ENCODE peak calls at places on chromosomes 5 and 9, in nine cellular contexts. One of them, this sample, is unnamed.

GRCh38 chr9:470795-471194 is 256.1 kb downstream of the DOCK8 start:
- DNase-seq in mesendoderm: no peak
- DNase-seq in Peyer's patch: no peak
- DNase-seq in naive thymus-derived CD4-positive, alpha-beta T cell: no peak
- DNase-seq in retinal pigment epithelial cell: no peak
- DNase-seq in A549: no peak
- DNase-seq in prostate gland: no peak
- DNase-seq in AG09309: no peak
- DNase-seq in CD8-positive, alpha-beta T cell: no peak
- DNase-seq in this sample: no peak

GRCh38 chr9:106897223-106897622 is 34.3 kb downstream of the ZNF462 start:
- DNase-seq in mesendoderm: no peak
- DNase-seq in Peyer's patch: no peak
- DNase-seq in naive thymus-derived CD4-positive, alpha-beta T cell: no peak
- DNase-seq in retinal pigment epithelial cell: no peak
- DNase-seq in A549: no peak
- DNase-seq in prostate gland: no peak
- DNase-seq in AG09309: no peak
- DNase-seq in CD8-positive, alpha-beta T cell: no peak
- DNase-seq in this sample: no peak

GRCh38 chr9:135198144-135198543 is 110.7 kb downstream of the OLFM1 start:
- DNase-seq in mesendoderm: no peak
- DNase-seq in Peyer's patch: no peak
- DNase-seq in naive thymus-derived CD4-positive, alpha-beta T cell: no peak
- DNase-seq in retinal pigment epithelial cell: no peak
- DNase-seq in A549: no peak
- DNase-seq in prostate gland: no peak
- DNase-seq in AG09309: no peak
- DNase-seq in CD8-positive, alpha-beta T cell: no peak
- DNase-seq in this sample: no peak

GRCh38 chr9:27165670-27166069 is 56.6 kb downstream of the TEK start:
- DNase-seq in mesendoderm: peak
- DNase-seq in Peyer's patch: no peak
- DNase-seq in naive thymus-derived CD4-positive, alpha-beta T cell: no peak
- DNase-seq in retinal pigment epithelial cell: no peak
- DNase-seq in A549: no peak
- DNase-seq in prostate gland: no peak
- DNase-seq in AG09309: no peak
- DNase-seq in CD8-positive, alpha-beta T cell: no peak
- DNase-seq in this sample: no peak

GRCh38 chr9:95077053-95077765 is 240.3 kb downstream of the FANCC start:
- DNase-seq in mesendoderm: no peak
- DNase-seq in Peyer's patch: no peak
- DNase-seq in naive thymus-derived CD4-positive, alpha-beta T cell: no peak
- DNase-seq in retinal pigment epithelial cell: no peak
- DNase-seq in A549: no peak
- DNase-seq in prostate gland: no peak
- DNase-seq in AG09309: no peak
- DNase-seq in CD8-positive, alpha-beta T cell: no peak
- DNase-seq in this sample: no peak

GRCh38 chr5:133400120-133400519 is 212.2 kb downstream of the FSTL4 start:
- DNase-seq in mesendoderm: no peak
- DNase-seq in Peyer's patch: no peak
- DNase-seq in naive thymus-derived CD4-positive, alpha-beta T cell: no peak
- DNase-seq in retinal pigment epithelial cell: no peak
- DNase-seq in A549: no peak
- DNase-seq in prostate gland: no peak
- DNase-seq in AG09309: no peak
- DNase-seq in CD8-positive, alpha-beta T cell: no peak
- DNase-seq in this sample: peak

GRCh38 chr5:142125378-142125777 is 16.8 kb downstream of the NDFIP1 start:
- DNase-seq in mesendoderm: no peak
- DNase-seq in Peyer's patch: no peak
- DNase-seq in naive thymus-derived CD4-positive, alpha-beta T cell: no peak
- DNase-seq in retinal pigment epithelial cell: no peak
- DNase-seq in A549: no peak
- DNase-seq in prostate gland: no peak
- DNase-seq in AG09309: no peak
- DNase-seq in CD8-positive, alpha-beta T cell: no peak
- DNase-seq in this sample: no peak

GRCh38 chr5:107389130-107389553 is 281.6 kb downstream of the EFNA5 start:
- DNase-seq in mesendoderm: no peak
- DNase-seq in Peyer's patch: peak
- DNase-seq in naive thymus-derived CD4-positive, alpha-beta T cell: no peak
- DNase-seq in retinal pigment epithelial cell: no peak
- DNase-seq in A549: no peak
- DNase-seq in prostate gland: no peak
- DNase-seq in AG09309: no peak
- DNase-seq in CD8-positive, alpha-beta T cell: peak
- DNase-seq in this sample: no peak

GRCh38 chr5:107772418-107773310 is 101.9 kb upstream of the EFNA5 start:
- DNase-seq in mesendoderm: peak
- DNase-seq in Peyer's patch: no peak
- DNase-seq in naive thymus-derived CD4-positive, alpha-beta T cell: no peak
- DNase-seq in retinal pigment epithelial cell: no peak
- DNase-seq in A549: no peak
- DNase-seq in prostate gland: no peak
- DNase-seq in AG09309: no peak
- DNase-seq in CD8-positive, alpha-beta T cell: no peak
- DNase-seq in this sample: no peak

GRCh38 chr9:137456864-137457405 is 2.2 kb downstream of the NSMF start:
- DNase-seq in mesendoderm: no peak
- DNase-seq in Peyer's patch: no peak
- DNase-seq in naive thymus-derived CD4-positive, alpha-beta T cell: no peak
- DNase-seq in retinal pigment epithelial cell: no peak
- DNase-seq in A549: no peak
- DNase-seq in prostate gland: no peak
- DNase-seq in AG09309: no peak
- DNase-seq in CD8-positive, alpha-beta T cell: no peak
- DNase-seq in this sample: no peak
- H3K4me3 ChIP-seq in mesendoderm: no peak
- H3K4me3 ChIP-seq in Peyer's patch: no peak
- H3K4me3 ChIP-seq in naive thymus-derived CD4-positive, alpha-beta T cell: no peak
- H3K4me3 ChIP-seq in retinal pigment epithelial cell: no peak
- H3K4me3 ChIP-seq in A549: no peak
- H3K4me3 ChIP-seq in prostate gland: no peak
- H3K4me3 ChIP-seq in AG09309: no peak
- H3K4me3 ChIP-seq in CD8-positive, alpha-beta T cell: no peak
- H3K4me3 ChIP-seq in this sample: no peak

GRCh38 chr9:133200631-133201030 is 8.4 kb downstream of the OBP2B start:
- DNase-seq in mesendoderm: no peak
- DNase-seq in Peyer's patch: no peak
- DNase-seq in naive thymus-derived CD4-positive, alpha-beta T cell: no peak
- DNase-seq in retinal pigment epithelial cell: no peak
- DNase-seq in A549: no peak
- DNase-seq in prostate gland: no peak
- DNase-seq in AG09309: no peak
- DNase-seq in CD8-positive, alpha-beta T cell: no peak
- DNase-seq in this sample: no peak

GRCh38 chr9:133201424-133202144 is 7.5 kb downstream of the OBP2B start:
- DNase-seq in mesendoderm: no peak
- DNase-seq in Peyer's patch: no peak
- DNase-seq in naive thymus-derived CD4-positive, alpha-beta T cell: no peak
- DNase-seq in retinal pigment epithelial cell: peak
- DNase-seq in A549: no peak
- DNase-seq in prostate gland: no peak
- DNase-seq in AG09309: no peak
- DNase-seq in CD8-positive, alpha-beta T cell: no peak
- DNase-seq in this sample: no peak

GRCh38 chr9:133202145-133202513 is 6.9 kb downstream of the OBP2B start:
- DNase-seq in mesendoderm: no peak
- DNase-seq in Peyer's patch: no peak
- DNase-seq in naive thymus-derived CD4-positive, alpha-beta T cell: no peak
- DNase-seq in retinal pigment epithelial cell: no peak
- DNase-seq in A549: no peak
- DNase-seq in prostate gland: no peak
- DNase-seq in AG09309: no peak
- DNase-seq in CD8-positive, alpha-beta T cell: no peak
- DNase-seq in this sample: no peak

GRCh38 chr9:133202688-133203453 is 6.2 kb downstream of the OBP2B start:
- DNase-seq in mesendoderm: no peak
- DNase-seq in Peyer's patch: no peak
- DNase-seq in naive thymus-derived CD4-positive, alpha-beta T cell: no peak
- DNase-seq in retinal pigment epithelial cell: no peak
- DNase-seq in A549: no peak
- DNase-seq in prostate gland: no peak
- DNase-seq in AG09309: no peak
- DNase-seq in CD8-positive, alpha-beta T cell: no peak
- DNase-seq in this sample: no peak

GRCh38 chr9:133199648-133200321 is 9.3 kb downstream of the OBP2B start:
- DNase-seq in mesendoderm: peak
- DNase-seq in Peyer's patch: no peak
- DNase-seq in naive thymus-derived CD4-positive, alpha-beta T cell: no peak
- DNase-seq in retinal pigment epithelial cell: no peak
- DNase-seq in A549: no peak
- DNase-seq in prostate gland: no peak
- DNase-seq in AG09309: no peak
- DNase-seq in CD8-positive, alpha-beta T cell: no peak
- DNase-seq in this sample: no peak
- H3K4me3 ChIP-seq in mesendoderm: no peak
- H3K4me3 ChIP-seq in Peyer's patch: peak
- H3K4me3 ChIP-seq in naive thymus-derived CD4-positive, alpha-beta T cell: no peak
- H3K4me3 ChIP-seq in retinal pigment epithelial cell: no peak
- H3K4me3 ChIP-seq in A549: no peak
- H3K4me3 ChIP-seq in prostate gland: peak
- H3K4me3 ChIP-seq in AG09309: no peak
- H3K4me3 ChIP-seq in CD8-positive, alpha-beta T cell: no peak
- H3K4me3 ChIP-seq in this sample: peak

DNA sequence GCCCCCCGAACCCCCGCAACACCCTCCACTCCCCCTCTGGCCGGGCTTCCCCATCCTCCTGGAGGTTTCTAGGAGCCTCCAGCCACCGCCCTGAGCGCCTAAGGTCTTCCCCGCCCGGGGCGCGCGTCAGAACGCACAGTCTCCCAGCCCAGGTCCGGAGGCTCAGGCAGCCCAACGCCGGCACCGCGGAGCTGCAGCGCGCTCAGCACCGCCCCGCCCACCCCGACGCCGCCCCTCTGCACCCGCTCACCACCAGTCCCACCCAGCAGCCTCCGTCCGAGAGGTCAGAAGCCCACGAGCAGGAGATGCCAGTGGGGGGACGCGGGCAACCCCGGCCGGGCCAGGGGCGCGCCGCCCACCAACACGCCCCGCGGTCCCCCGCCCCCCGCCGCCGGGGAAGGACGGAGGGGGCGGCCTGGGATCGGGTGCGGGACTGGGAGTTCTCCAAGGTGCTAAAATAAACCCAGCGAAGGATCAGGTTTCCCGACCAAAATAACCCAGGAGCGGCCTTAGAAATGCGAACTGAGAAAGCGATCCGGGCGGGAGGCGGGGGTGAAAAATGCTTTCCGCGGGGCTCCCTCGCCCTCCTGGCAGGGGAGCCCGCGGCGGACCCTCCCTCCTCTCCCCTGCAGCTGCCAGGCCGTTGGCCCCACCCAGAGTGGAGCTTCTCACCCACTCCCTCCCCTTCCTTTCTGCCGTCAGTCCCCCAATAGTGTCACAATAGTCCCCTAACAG is 6.5 kb upstream of the FAM78A start:
- DNase-seq in mesendoderm: peak
- DNase-seq in Peyer's patch: no peak
- DNase-seq in naive thymus-derived CD4-positive, alpha-beta T cell: no peak
- DNase-seq in retinal pigment epithelial cell: no peak
- DNase-seq in A549: no peak
- DNase-seq in prostate gland: no peak
- DNase-seq in AG09309: no peak
- DNase-seq in CD8-positive, alpha-beta T cell: no peak
- DNase-seq in this sample: no peak
- H3K4me3 ChIP-seq in mesendoderm: no peak
- H3K4me3 ChIP-seq in Peyer's patch: peak
- H3K4me3 ChIP-seq in naive thymus-derived CD4-positive, alpha-beta T cell: no peak
- H3K4me3 ChIP-seq in retinal pigment epithelial cell: no peak
- H3K4me3 ChIP-seq in A549: peak
- H3K4me3 ChIP-seq in prostate gland: no peak
- H3K4me3 ChIP-seq in AG09309: no peak
- H3K4me3 ChIP-seq in CD8-positive, alpha-beta T cell: peak
- H3K4me3 ChIP-seq in this sample: no peak

GRCh38 chr5:159089675-159090074 is 10.0 kb downstream of the EBF1 start:
- DNase-seq in mesendoderm: no peak
- DNase-seq in Peyer's patch: no peak
- DNase-seq in naive thymus-derived CD4-positive, alpha-beta T cell: no peak
- DNase-seq in retinal pigment epithelial cell: no peak
- DNase-seq in A549: no peak
- DNase-seq in prostate gland: no peak
- DNase-seq in AG09309: no peak
- DNase-seq in CD8-positive, alpha-beta T cell: no peak
- DNase-seq in this sample: no peak
- H3K4me3 ChIP-seq in mesendoderm: no peak
- H3K4me3 ChIP-seq in Peyer's patch: no peak
- H3K4me3 ChIP-seq in naive thymus-derived CD4-positive, alpha-beta T cell: no peak
- H3K4me3 ChIP-seq in retinal pigment epithelial cell: no peak
- H3K4me3 ChIP-seq in A549: no peak
- H3K4me3 ChIP-seq in prostate gland: no peak
- H3K4me3 ChIP-seq in AG09309: no peak
- H3K4me3 ChIP-seq in CD8-positive, alpha-beta T cell: no peak
- H3K4me3 ChIP-seq in this sample: no peak

DNA sequence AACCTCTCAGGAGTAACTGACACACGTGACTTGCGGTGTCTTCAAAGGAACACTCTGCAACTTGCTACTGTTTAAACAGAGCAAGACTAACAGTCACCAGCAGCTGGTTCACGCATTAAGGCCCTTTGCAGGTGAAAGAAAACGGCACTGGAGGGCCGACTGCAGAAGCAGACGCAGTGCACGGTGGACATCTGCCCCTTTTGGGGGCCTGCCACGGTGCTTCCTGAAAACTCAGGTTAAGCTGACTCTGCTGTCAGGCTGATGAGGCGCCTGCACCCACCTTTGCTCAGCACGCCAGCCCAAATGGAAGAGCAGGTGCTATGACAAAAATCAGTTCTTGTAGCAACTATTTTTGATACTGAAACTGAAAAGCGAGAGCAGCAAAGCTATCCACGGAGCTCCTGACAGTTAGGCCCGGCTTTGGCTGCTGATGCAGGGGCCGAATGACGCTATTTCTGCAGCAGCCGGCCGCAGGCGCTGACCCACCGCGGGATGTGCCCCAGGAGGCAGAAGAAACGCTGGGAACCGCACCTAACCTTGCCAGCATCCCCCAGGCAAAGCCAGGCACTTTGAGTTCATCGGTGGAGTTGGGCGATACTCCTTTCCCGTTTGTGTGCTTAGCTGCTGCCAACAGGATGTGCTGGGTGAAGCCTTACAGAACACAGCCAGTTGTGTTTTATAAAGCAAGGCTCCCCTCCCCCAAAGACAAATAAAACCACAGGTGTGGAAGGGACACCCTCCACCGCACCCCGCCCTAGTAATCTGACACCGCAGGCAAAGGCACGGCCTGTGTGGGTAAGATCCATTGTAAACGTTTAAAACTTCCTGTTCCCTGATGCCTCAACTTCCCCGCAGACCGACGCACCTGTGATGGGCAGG is 21.1 kb upstream of the TERT start:
- DNase-seq in mesendoderm: peak
- DNase-seq in Peyer's patch: peak
- DNase-seq in naive thymus-derived CD4-positive, alpha-beta T cell: no peak
- DNase-seq in retinal pigment epithelial cell: no peak
- DNase-seq in A549: no peak
- DNase-seq in prostate gland: peak
- DNase-seq in AG09309: no peak
- DNase-seq in CD8-positive, alpha-beta T cell: peak
- DNase-seq in this sample: peak
- H3K4me3 ChIP-seq in mesendoderm: no peak
- H3K4me3 ChIP-seq in Peyer's patch: peak
- H3K4me3 ChIP-seq in naive thymus-derived CD4-positive, alpha-beta T cell: peak
- H3K4me3 ChIP-seq in retinal pigment epithelial cell: no peak
- H3K4me3 ChIP-seq in A549: no peak
- H3K4me3 ChIP-seq in prostate gland: peak
- H3K4me3 ChIP-seq in AG09309: no peak
- H3K4me3 ChIP-seq in CD8-positive, alpha-beta T cell: peak
- H3K4me3 ChIP-seq in this sample: no peak